ENCODE peak calls at places on chromosome 3, in seven cellular contexts. A, W, R, P, F, Y and X are unnamed samples.

GRCh38 chr3:59759298-59760169 is 709.7 kb upstream of the CFAP20DC start:
- DNase-seq in F (no peak), W (no peak), Y (no peak), A (no peak), R (no peak), P (no peak), X (no peak)

GRCh38 chr3:84165278-84165677 is 793.5 kb upstream of the CADM2 start:
- DNase-seq in A (no peak), R (no peak), W (no peak), F (no peak), Y (no peak), P (no peak), X (no peak)

GRCh38 chr3:126983653-126984390 is 907 bp downstream of the PLXNA1 start:
- DNase-seq in A (no peak), F (peak), Y (no peak), P (no peak), W (no peak), R (peak), X (no peak)

GRCh38 chr3:6605245-6605644 is 255.7 kb upstream of the GRM7 start:
- DNase-seq in F (no peak), P (no peak), A (no peak), R (no peak), W (no peak), Y (no peak), X (no peak)

GRCh38 chr3:98967758-98968157 is 66.3 kb upstream of the DCBLD2 start:
- DNase-seq in R (no peak), W (no peak), Y (no peak), P (no peak), A (no peak), F (no peak), X (no peak)

GRCh38 chr3:37250435-37250834 is 76.1 kb upstream of the LRRFIP2 start:
- DNase-seq in P (no peak), R (no peak), Y (no peak), W (no peak), A (no peak), F (no peak), X (no peak)

GRCh38 chr3:131543714-131544113 is 40.9 kb upstream of the MRPL3 start:
- DNase-seq in P (no peak), W (peak), Y (no peak), A (peak), R (no peak), F (peak), X (peak)

GRCh38 chr3:81788650-81789049 is 27.2 kb upstream of the GBE1 start:
- DNase-seq in W (no peak), F (no peak), A (no peak), Y (no peak), R (no peak), P (no peak), X (no peak)

GRCh38 chr3:195154111-195154791 is 116.7 kb downstream of the XXYLT1 start:
- DNase-seq in W (no peak), F (no peak), P (no peak), A (no peak), R (no peak), Y (no peak), X (no peak)

GRCh38 chr3:99544819-99545281 is 93.5 kb upstream of the COL8A1 start:
- DNase-seq in F (no peak), A (peak), Y (no peak), W (no peak), R (no peak), P (no peak), X (no peak)

GRCh38 chr3:186060222-186060621 is 48.7 kb downstream of the ETV5 start:
- DNase-seq in A (no peak), R (no peak), W (no peak), F (no peak), P (no peak), Y (no peak), X (no peak)

GRCh38 chr3:115165266-115165665 is 18.2 kb upstream of the ZBTB20 start:
- DNase-seq in W (no peak), P (no peak), F (no peak), Y (no peak), R (no peak), A (no peak), X (no peak)

GRCh38 chr3:143935678-143936077 is 35.9 kb upstream of the DIPK2A start:
- DNase-seq in P (no peak), W (peak), R (no peak), A (no peak), F (no peak), Y (no peak), X (no peak)

GRCh38 chr3:177977381-177978158 is 558.7 kb upstream of the KCNMB2 start:
- DNase-seq in W (peak), A (no peak), Y (no peak), R (no peak), P (no peak), F (no peak), X (no peak)

GRCh38 chr3:36362973-36363372 is 17.3 kb upstream of the STAC start:
- DNase-seq in F (no peak), A (no peak), Y (no peak), R (no peak), P (no peak), W (peak), X (no peak)

GRCh38 chr3:61682671-61683408 is 121.5 kb downstream of the PTPRG start:
- DNase-seq in P (no peak), R (no peak), F (no peak), A (no peak), Y (no peak), W (peak), X (no peak)

GRCh38 chr3:169117264-169117663 is 546.2 kb downstream of the MECOM start:
- DNase-seq in R (no peak), A (no peak), Y (no peak), F (no peak), P (no peak), W (no peak), X (no peak)

GRCh38 chr3:36444909-36445308 is 64.6 kb downstream of the STAC start:
- DNase-seq in P (no peak), R (no peak), W (peak), F (no peak), Y (no peak), A (no peak), X (no peak)

GRCh38 chr3:46677096-46677702 is 16.3 kb downstream of the ALS2CL start:
- DNase-seq in W (no peak), Y (no peak), A (no peak), R (no peak), F (peak), P (no peak), X (no peak)

GRCh38 chr3:57066471-57066870 is 6.0 kb downstream of the SPATA12 start:
- DNase-seq in R (no peak), Y (no peak), P (no peak), A (no peak), F (no peak), W (no peak), X (no peak)

GRCh38 chr3:124837730-124838186 is 49.4 kb downstream of the ITGB5 start:
- DNase-seq in W (peak), R (no peak), Y (no peak), A (peak), P (no peak), F (peak), X (peak)

GRCh38 chr3:126952261-126952982 is 30.5 kb upstream of the PLXNA1 start:
- DNase-seq in P (no peak), W (no peak), Y (no peak), A (no peak), R (peak), F (peak), X (no peak)

GRCh38 chr3:106837616-106838015 is 539.6 kb upstream of the CCDC54 start:
- DNase-seq in P (no peak), W (no peak), R (no peak), F (no peak), A (no peak), Y (no peak), X (no peak)

GRCh38 chr3:20682573-20682972 is 496.6 kb upstream of the SGO1 start:
- DNase-seq in F (no peak), W (no peak), R (no peak), P (no peak), A (no peak), Y (no peak), X (no peak)

GRCh38 chr3:20683912-20684311 is 497.9 kb upstream of the SGO1 start:
- DNase-seq in P (peak), W (no peak), Y (no peak), R (no peak), F (no peak), A (no peak), X (no peak)

DNA sequence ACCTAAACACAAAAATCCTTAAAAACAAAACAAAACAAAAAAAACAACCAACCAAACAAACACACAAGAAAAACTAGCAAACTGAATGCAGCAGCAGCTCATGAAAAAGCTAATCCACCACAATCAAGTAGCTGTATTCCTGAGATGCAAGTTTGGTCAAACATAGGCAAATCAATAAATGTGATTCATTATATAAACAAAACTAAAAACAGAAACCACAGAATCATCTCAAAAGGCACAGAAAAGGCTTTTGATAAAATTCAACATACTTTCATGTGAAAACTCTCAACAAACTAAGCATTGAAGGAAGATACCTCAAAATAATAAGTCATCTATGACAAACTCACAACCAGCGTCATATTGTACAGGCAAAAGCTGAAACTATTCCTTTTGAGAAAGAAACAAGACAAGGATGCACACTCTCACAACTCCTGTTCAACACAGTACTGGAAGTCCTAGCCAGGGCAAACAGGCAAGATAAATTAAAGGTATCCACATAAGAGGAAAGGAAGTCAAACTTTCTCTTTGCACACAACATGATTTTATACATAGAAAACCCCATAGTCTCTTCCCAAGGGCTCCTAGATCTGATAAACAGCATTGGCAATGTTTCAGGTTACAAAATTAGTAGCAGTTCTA is 495.1 kb upstream of the SGO1 start:
- DNase-seq in F (no peak), R (no peak), Y (no peak), A (no peak), W (no peak), P (no peak), X (no peak)
- H3K27ac ChIP-seq in F (no peak), R (no peak), Y (no peak), A (no peak), W (no peak), P (no peak), X (no peak)

GRCh38 chr3:139506792-139507191 is 30.5 kb upstream of the RBP2 start:
- DNase-seq in W (no peak), Y (no peak), F (peak), A (no peak), R (no peak), P (no peak), X (no peak)
- TF ChIP-seq CTCF in W (no peak), Y (no peak), F (peak), A (no peak), R (no peak), P (no peak), X (no peak)

DNA sequence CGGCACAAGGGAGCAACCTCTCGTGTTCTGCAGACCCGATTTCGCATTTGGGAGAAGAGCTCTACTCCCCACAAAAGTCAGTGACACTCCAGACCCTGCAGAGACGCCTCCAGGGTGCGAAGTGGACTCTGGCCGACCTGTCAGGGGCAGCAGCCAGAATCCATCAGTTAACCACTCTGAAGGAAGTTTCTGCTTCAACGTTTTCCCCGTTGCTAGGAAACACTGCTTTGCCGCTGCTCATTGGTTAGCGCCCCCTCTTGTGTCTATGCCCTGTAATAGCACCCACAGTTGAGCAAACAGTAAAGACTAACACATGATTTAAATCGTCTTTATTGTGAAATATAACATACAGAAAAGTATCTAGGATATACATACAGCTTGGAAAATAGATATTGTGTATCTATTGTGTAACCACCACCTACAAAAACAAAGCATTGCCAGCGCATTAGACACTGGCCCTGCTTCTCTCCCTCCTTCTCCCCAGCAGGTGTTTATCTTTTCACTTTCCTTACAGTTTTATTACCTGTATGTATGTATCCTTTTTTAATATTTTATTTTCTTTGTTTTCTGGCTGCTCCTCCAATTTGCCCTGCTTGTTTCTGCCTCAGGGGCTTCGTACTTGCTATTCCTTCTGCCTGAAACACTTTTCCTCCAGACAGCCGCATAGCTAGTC is 38.9 kb downstream of the TMEM40 start:
- DNase-seq in P (peak), R (peak), W (peak), A (peak), F (peak), Y (no peak), X (peak)
- H3K27ac ChIP-seq in P (no peak), R (no peak), W (no peak), A (no peak), F (no peak), Y (no peak), X (no peak)

DNA sequence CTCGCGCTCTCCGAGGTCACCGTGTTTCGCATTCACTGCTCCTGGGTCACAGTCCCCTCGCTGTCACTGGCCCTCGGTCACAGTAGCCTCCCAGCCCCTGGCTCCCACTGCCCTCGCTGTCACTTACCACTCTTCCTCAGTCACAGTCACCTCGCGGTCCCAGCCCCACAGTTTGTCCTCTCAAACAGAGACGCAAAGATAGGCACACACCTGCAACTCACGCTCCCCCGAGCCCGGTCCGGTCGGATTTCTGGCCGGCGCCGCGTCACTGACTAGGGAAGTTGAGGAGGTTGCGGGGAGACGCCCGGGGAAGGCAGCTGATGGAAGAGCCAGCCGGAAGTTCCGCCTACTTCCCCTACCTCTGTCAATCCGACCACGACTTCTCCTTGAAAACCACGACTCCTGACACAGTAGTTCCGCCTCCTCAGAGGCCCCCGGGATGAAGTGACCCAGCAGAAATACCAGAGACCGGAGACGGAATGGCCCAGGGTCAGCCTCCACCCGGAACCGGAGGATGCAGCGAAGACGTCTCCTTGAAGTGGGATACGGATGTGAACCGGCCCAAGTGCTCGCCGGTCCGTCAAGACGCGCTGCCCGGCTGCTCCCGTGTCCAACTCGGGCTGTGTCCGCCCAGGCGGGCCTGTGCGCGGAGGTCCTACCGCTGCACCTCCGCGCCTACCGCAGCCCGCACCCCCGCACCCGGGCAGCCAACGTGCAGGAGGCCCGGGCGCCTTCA is at the start of gene PCYT1A:
- DNase-seq in R (peak), W (peak), Y (peak), F (peak), P (peak), A (peak), X (peak)
- TF ChIP-seq CTCF in R (no peak), W (no peak), Y (no peak), F (no peak), P (no peak), A (no peak), X (no peak)